ENCODE peak calls at places on chromosomes 12 and 14, in seven cellular contexts. X is SK-N-SH, Z is AG04450, V is body of pancreas, H is AG10803, E is astrocyte of the cerebellum, L is WERI-Rb-1. M is an unnamed sample.
A peak's percentile ranks its signal among the peaks of the same experiment; 100 is the strongest.

GRCh38 chr12:575948-576612 is 87.2 kb downstream of the NINJ2 start:
- DNase-seq in X (peak; percentile 96), E (no peak), Z (no peak), H (peak; percentile 51), L (peak; percentile 79), V (peak; percentile 70), M (no peak)

GRCh38 chr12:31353730-31354708 is 28.1 kb upstream of the SINHCAF start:
- DNase-seq in V (no peak), H (no peak), X (no peak), L (peak; percentile 70), E (no peak), Z (no peak), M (no peak)

GRCh38 chr12:49146406-49146805 is 15.2 kb upstream of the TUBA1B start:
- DNase-seq in X (no peak), E (no peak), L (no peak), V (no peak), Z (no peak), H (no peak), M (no peak)

GRCh38 chr12:75656650-75657049 is 145.2 kb upstream of the KRR1 start:
- DNase-seq in X (no peak), V (no peak), L (no peak), H (peak; percentile 97), Z (peak; percentile 76), E (no peak), M (peak; percentile 88)

GRCh38 chr14:35480119-35480769 is 53.7 kb upstream of the INSM2 start:
- DNase-seq in L (no peak), V (no peak), H (no peak), X (no peak), E (no peak), Z (no peak), M (no peak)

GRCh38 chr12:108734200-108734906 is 3.0 kb upstream of the CORO1C start:
- DNase-seq in H (peak; percentile 89), Z (peak; percentile 73), E (peak; percentile 78), L (no peak), V (peak; percentile 87), X (no peak), M (peak; percentile 79)

GRCh38 chr12:67414011-67414715 is 145.0 kb downstream of the CAND1 start:
- DNase-seq in V (no peak), Z (no peak), X (peak; percentile 22), H (no peak), L (no peak), E (no peak), M (no peak)

GRCh38 chr12:29782285-29782820 is 1.4 kb downstream of the TMTC1 start:
- DNase-seq in X (no peak), Z (no peak), V (peak; percentile 7), H (peak; percentile 42), L (no peak), E (peak; percentile 48), M (no peak)

GRCh38 chr12:124413401-124413800 is 118.5 kb downstream of the RFLNA start:
- DNase-seq in X (peak; percentile 80), V (peak; percentile 27), E (no peak), H (no peak), Z (no peak), L (no peak), M (no peak)

GRCh38 chr12:65171073-65171472 is 1.7 kb downstream of the LEMD3 start:
- DNase-seq in Z (no peak), X (no peak), E (no peak), V (no peak), H (no peak), L (no peak), M (no peak)

GRCh38 chr14:21921453-21921852 is 247.8 kb upstream of the OR4E1 start:
- DNase-seq in H (no peak), V (no peak), Z (no peak), L (no peak), E (no peak), X (no peak), M (no peak)

GRCh38 chr14:105092124-105092911 is 27.1 kb upstream of the GPR132 start:
- DNase-seq in H (no peak), L (peak; percentile 83), E (no peak), Z (no peak), X (peak; percentile 72), V (peak; percentile 38), M (no peak)

GRCh38 chr14:58428011-58428807 is 690 bp downstream of the KIAA0586 start:
- DNase-seq in Z (no peak), V (peak; percentile 14), L (no peak), H (peak; percentile 48), E (peak; percentile 32), X (peak; percentile 35), M (no peak)

GRCh38 chr14:63045234-63045611 is at the start of gene KCNH5:
- DNase-seq in X (peak; percentile 90), Z (no peak), E (no peak), L (peak; percentile 78), H (peak; percentile 12), V (peak; percentile 13), M (no peak)

GRCh38 chr14:37594238-37594915 is 672 bp downstream of the FOXA1 start:
- DNase-seq in V (peak; percentile 80), H (peak; percentile 67), E (peak; percentile 61), Z (peak; percentile 32), L (peak; percentile 68), X (peak; percentile 53), M (peak; percentile 9)
- TF ChIP-seq CTCF in V (peak; percentile 67), H (peak; percentile 94), E (peak; percentile 82), Z (peak; percentile 86), L (peak; percentile 72), X (peak; percentile 70), M (peak; percentile 67)

GRCh38 chr12:6612652-6613014 is 5.5 kb upstream of the CHD4 start:
- DNase-seq in X (no peak), H (no peak), Z (no peak), E (no peak), L (no peak), V (no peak), M (no peak)

GRCh38 chr12:6612247-6612646 is 5.1 kb upstream of the CHD4 start:
- DNase-seq in H (no peak), Z (no peak), L (no peak), E (no peak), V (no peak), X (no peak), M (no peak)

GRCh38 chr12:6613776-6614512 is 6.8 kb upstream of the CHD4 start:
- DNase-seq in X (peak; percentile 88), V (peak; percentile 94), Z (peak; percentile 93), L (peak; percentile 96), E (peak; percentile 89), H (peak; percentile 96), M (peak; percentile 83)

GRCh38 chr12:6614513-6615177 is 7.5 kb upstream of the CHD4 start:
- DNase-seq in V (no peak), L (no peak), Z (no peak), H (no peak), E (no peak), X (no peak), M (no peak)

GRCh38 chr12:6613015-6613775 is 6.0 kb upstream of the CHD4 start:
- DNase-seq in L (peak; percentile 95), V (peak; percentile 71), H (peak; percentile 70), Z (no peak), X (peak; percentile 72), E (no peak), M (no peak)
- H3K4me3 ChIP-seq in L (peak overlapping the region; percentile 38), V (no peak overlapping the region), H (peak overlapping the region; percentile 26), Z (peak overlapping the region; percentile 35), X (peak overlapping the region; percentile 37), E (no peak overlapping the region), M (peak overlapping the region; percentile 12)

GRCh38 chr12:4858385-4858784 is 51.3 kb upstream of the KCNA1 start:
- DNase-seq in H (no peak), L (peak; percentile 82), Z (no peak), V (peak; percentile 37), X (peak; percentile 20), E (no peak), M (no peak)
- TF ChIP-seq CTCF in H (no peak), L (peak; percentile 75), Z (no peak), V (peak; percentile 23), X (no peak), E (no peak), M (no peak)

DNA sequence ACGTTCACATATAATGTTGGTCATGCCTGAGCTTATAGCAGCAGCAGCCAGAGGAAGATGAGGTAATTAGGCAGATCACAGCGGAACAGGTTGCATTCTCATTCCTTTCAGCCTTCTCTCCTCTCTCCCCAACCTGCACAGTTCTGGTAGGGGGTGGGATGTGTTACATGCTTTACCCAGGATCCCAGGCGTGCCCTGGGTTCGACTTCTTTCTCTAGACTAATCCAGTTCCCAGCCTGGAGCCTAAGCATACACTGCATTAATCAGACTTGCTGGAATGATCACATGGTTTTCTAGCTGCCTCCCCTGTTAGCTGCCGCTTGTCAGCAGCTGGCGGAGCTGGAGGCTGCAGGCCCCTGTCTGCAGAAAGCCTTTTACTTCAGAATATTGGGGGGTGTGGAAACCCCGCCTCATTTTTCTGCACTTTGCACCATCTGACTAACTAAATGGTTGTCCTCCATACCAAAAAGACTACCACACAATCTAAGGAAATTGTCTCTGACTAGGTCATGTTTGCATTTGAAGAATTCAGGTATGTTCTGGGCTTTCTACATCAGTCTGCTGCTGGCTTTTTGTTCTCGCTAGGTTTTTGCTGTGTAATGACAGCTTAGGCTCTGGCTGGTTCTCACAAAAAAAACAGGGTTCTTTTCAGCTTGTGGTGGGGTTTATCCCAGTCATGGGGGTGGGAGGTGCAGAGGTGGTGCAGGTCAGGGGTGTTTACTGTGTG is 45.9 kb upstream of the EVL start:
- DNase-seq in V (no peak), Z (no peak), E (no peak), L (peak; percentile 82), X (peak; percentile 62), H (no peak), M (no peak)
- H3K4me3 ChIP-seq in V (no peak overlapping the region), Z (no peak overlapping the region), E (no peak overlapping the region), L (no peak overlapping the region), X (no peak overlapping the region), H (no peak overlapping the region), M (no peak overlapping the region)

DNA sequence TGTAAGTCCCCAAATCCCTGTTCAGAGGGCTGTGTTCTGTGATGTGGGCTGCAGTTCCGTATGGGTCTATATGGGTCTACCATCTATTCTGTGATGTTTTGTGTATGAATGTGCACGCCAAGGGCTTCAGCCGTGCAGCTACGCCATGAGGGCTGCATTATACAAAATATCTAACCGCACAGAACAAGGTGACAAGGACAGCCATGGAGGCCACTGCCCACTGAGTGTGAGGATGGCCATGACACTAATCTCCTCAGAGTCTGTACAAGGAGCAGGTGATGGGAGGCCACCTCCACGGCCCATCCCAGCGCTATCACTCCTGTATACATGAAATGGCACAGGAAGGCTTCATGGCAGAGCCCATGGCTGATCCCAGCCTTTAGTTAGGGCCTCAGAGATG is 102.0 kb downstream of the DICER1 start:
- DNase-seq in H (no peak), E (no peak), Z (no peak), V (no peak), L (no peak), X (no peak), M (no peak)
- TF ChIP-seq CTCF in H (no peak), E (no peak), Z (no peak), V (no peak), L (no peak), X (no peak), M (no peak)